ENCODE peak calls at places on chromosomes 12 and 14, in ten cellular contexts. T is upper lobe of left lung, U is transverse colon, G is IMR-90, H is heart left ventricle, Q is lung, J is HepG2, W is ovary, S is ascending aorta, M is neural progenitor cell. Z is an unnamed sample.

GRCh38 chr12:64236549-64236948 is 14.5 kb upstream of the KICS2 start:
- DNase-seq in T (no peak), G (peak; percentile 19), S (no peak), J (no peak), M (no peak), U (no peak), W (no peak), H (no peak), Q (no peak), Z (no peak)

GRCh38 chr12:71556471-71556870 is 107.2 kb downstream of the ZFC3H1 start:
- DNase-seq in H (no peak), J (no peak), G (no peak), U (no peak), Q (no peak), S (no peak), T (no peak), M (no peak), W (no peak), Z (no peak)

GRCh38 chr12:25994901-25995625 is 36.6 kb downstream of the RASSF8 start:
- DNase-seq in G (no peak), J (no peak), W (no peak), M (no peak), T (no peak), U (no peak), S (no peak), Q (no peak), H (no peak), Z (no peak)

GRCh38 chr12:58455146-58455545 is 465.2 kb downstream of the LRIG3 start:
- DNase-seq in M (no peak), Q (no peak), S (no peak), J (no peak), G (peak; percentile 52), U (no peak), W (no peak), H (no peak), T (no peak), Z (no peak)

GRCh38 chr12:57483466-57483865 is 3.8 kb upstream of the ARHGAP9 start:
- DNase-seq in H (no peak), J (no peak), W (no peak), G (peak; percentile 69), Q (no peak), S (no peak), M (no peak), U (no peak), T (no peak), Z (no peak)

GRCh38 chr12:30993766-30994165 is 67.2 kb downstream of the TSPAN11 start:
- DNase-seq in M (no peak), U (no peak), J (no peak), Q (no peak), W (no peak), H (no peak), G (no peak), S (no peak), T (no peak), Z (no peak)

GRCh38 chr12:123530683-123531082 is 2.8 kb downstream of the RILPL1 start:
- DNase-seq in W (no peak), S (no peak), T (no peak), U (no peak), M (no peak), Q (no peak), H (no peak), J (no peak), G (no peak), Z (no peak)

GRCh38 chr12:70796989-70797388 is 123.5 kb downstream of the PTPRR start:
- DNase-seq in H (no peak), U (no peak), Q (no peak), M (no peak), S (no peak), J (no peak), G (no peak), T (no peak), W (no peak), Z (no peak)

GRCh38 chr12:27782481-27782880 is 2.4 kb upstream of the MANSC4 start:
- DNase-seq in W (no peak), G (no peak), J (no peak), S (no peak), T (no peak), H (no peak), U (no peak), M (peak; percentile 18), Q (no peak), Z (no peak)
- H3K4me3 ChIP-seq in W (no peak overlapping the region), G (no peak overlapping the region), J (no peak overlapping the region), S (peak overlapping the region; percentile 91), T (no peak overlapping the region), H (no peak overlapping the region), U (no peak overlapping the region), M (peak overlapping the region; percentile 82), Q (no peak overlapping the region), Z (no peak overlapping the region)

GRCh38 chr14:94819531-94819930 is 49.6 kb upstream of the GSC start:
- DNase-seq in M (no peak), H (no peak), J (no peak), S (no peak), Q (no peak), U (no peak), G (no peak), T (no peak), W (no peak), Z (no peak)

GRCh38 chr14:94823556-94824341 is 53.8 kb upstream of the GSC start:
- DNase-seq in S (no peak), H (no peak), M (no peak), Q (no peak), T (no peak), W (no peak), G (no peak), J (peak; percentile 65), U (no peak), Z (no peak)

GRCh38 chr14:94826774-94827173 is 56.9 kb upstream of the GSC start:
- DNase-seq in J (peak; percentile 41), H (no peak), G (no peak), M (no peak), T (no peak), S (no peak), Q (no peak), U (no peak), W (no peak), Z (no peak)

GRCh38 chr14:94816113-94816512 is 46.2 kb upstream of the GSC start:
- DNase-seq in U (no peak), M (peak; percentile 22), Q (no peak), J (no peak), H (no peak), G (no peak), W (no peak), T (no peak), S (no peak), Z (no peak)

DNA sequence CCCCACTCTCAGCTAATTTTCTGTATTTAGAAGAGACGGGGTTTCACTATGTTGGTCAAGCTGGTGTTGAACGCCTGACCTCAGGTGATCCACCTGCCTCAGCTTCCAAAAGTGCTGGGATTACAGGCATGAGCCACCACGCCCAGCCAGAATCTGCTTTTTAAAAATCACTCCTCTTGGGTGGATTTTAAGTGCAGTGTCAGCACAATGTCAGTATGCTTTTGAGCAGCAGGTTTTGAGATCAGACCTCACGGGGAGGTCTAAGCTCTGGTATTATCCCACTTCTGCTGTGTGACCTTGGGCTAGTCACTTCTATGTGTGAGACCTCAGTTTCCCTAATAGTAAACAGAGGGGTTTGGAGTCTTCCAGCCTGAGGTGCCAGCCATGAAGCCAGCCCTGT is 51.8 kb upstream of the GSC start:
- DNase-seq in J (no peak), T (no peak), G (no peak), H (no peak), M (no peak), Q (no peak), W (no peak), S (no peak), U (no peak), Z (no peak)
- H3K9me3 ChIP-seq in J (no peaks in the 10 kb centered on the region), T (no peaks in the 10 kb centered on the region), G (peaks cover 19% of the 10 kb centered on the region), H (no peaks in the 10 kb centered on the region), M (no peaks in the 10 kb centered on the region), Q (peaks cover 27% of the 10 kb centered on the region), W (no peaks in the 10 kb centered on the region), S (no peaks in the 10 kb centered on the region), U (no peaks in the 10 kb centered on the region), Z (no peaks in the 10 kb centered on the region)

GRCh38 chr14:23162800-23163199 is 20.7 kb downstream of the SLC7A8 start:
- DNase-seq in T (no peak), H (no peak), W (peak; percentile 14), U (no peak), G (no peak), J (no peak), Q (no peak), M (no peak), S (no peak), Z (no peak)

GRCh38 chr14:23160924-23161522 is 22.4 kb downstream of the SLC7A8 start:
- DNase-seq in W (peak; percentile 65), S (peak; percentile 72), H (peak; percentile 47), M (peak; percentile 65), U (peak; percentile 44), Q (peak; percentile 59), J (no peak), T (no peak), G (peak; percentile 78), Z (peak; percentile 48)

GRCh38 chr14:23163830-23164229 is 19.6 kb downstream of the SLC7A8 start:
- DNase-seq in H (no peak), M (no peak), T (no peak), Q (no peak), W (no peak), G (no peak), S (no peak), U (no peak), J (no peak), Z (no peak)

GRCh38 chr14:23162005-23162404 is 21.5 kb downstream of the SLC7A8 start:
- DNase-seq in T (no peak), S (no peak), M (no peak), Q (no peak), J (no peak), W (no peak), H (no peak), G (no peak), U (peak; percentile 40), Z (no peak)

GRCh38 chr14:23159516-23159915 is 23.9 kb downstream of the SLC7A8 start:
- DNase-seq in S (no peak), U (no peak), H (no peak), T (no peak), W (no peak), J (no peak), M (no peak), Q (no peak), G (no peak), Z (no peak)
- H3K4me1 ChIP-seq in S (peaks cover 3% of the 10 kb centered on the region), U (peaks cover 9% of the 10 kb centered on the region), H (peaks cover 63% of the 10 kb centered on the region), T (peaks cover 34% of the 10 kb centered on the region), W (peaks cover 9% of the 10 kb centered on the region), J (no peaks in the 10 kb centered on the region), M (peaks cover 39% of the 10 kb centered on the region), Q (peaks cover 9% of the 10 kb centered on the region), G (peaks cover 7% of the 10 kb centered on the region), Z (peaks cover 8% of the 10 kb centered on the region)

DNA sequence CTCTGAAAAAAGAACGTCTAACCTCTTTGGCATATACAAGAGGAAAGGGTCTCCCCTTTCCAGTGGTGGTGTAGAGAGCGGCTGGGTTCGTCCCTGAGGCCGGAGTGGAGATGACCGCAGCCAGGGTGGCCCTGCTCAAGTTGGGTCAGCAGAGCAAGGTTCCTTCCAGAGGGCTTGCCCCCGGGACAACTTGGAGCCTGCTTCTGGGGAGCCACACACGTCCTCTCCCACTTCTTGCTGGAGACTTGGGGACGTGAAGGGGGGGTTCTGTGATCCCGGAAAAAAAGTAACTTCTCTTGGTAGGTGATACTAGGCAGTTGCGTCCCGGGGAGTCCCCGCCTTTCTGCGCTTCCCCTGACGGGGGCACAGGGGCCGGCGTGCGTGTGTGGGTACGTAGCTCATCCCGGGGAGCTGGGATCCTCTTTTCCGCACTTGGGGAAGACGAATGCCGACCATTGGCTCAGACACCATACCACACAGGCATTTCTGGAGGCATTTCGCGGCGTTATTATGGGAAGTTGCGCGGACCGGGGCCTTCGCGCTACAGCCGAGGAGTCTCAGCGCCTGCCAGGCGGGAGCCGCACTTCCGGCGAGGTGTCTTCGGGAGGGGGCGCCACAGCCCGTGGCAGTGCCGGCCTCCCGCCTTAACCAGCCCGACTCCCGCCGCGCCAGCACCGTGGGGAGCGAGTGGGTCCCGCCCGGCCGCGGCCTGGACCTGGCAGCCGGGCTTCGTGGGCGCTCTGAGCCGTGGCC is 14.8 kb upstream of the PAX9 start:
- DNase-seq in G (no peak), U (no peak), H (no peak), T (peak; percentile 86), M (peak; percentile 70), J (no peak), Q (no peak), S (no peak), W (no peak), Z (no peak)
- H3K4me3 ChIP-seq in G (no peak overlapping the region), U (peak overlapping the region; percentile 20), H (no peak overlapping the region), T (no peak overlapping the region), M (peak overlapping the region; percentile 56), J (no peak overlapping the region), Q (peak overlapping the region; percentile 20), S (peak overlapping the region; percentile 54), W (no peak overlapping the region), Z (peak overlapping the region; percentile 12)